ENCODE peak calls at places on chromosomes 5 and 9, in six cellular contexts. One of them, this sample, is unnamed.

GRCh38 chr9:16501726-16502125 is 368.7 kb downstream of the BNC2 start:
- DNase-seq in tibial nerve: no peak
- DNase-seq in breast epithelium: no peak
- DNase-seq in prostate gland: no peak
- DNase-seq in suprapubic skin: no peak
- DNase-seq in H1: no peak
- DNase-seq in this sample: no peak

GRCh38 chr9:111803924-111804323 is 9.2 kb upstream of the SHOC1 start:
- DNase-seq in H1: no peak
- DNase-seq in suprapubic skin: no peak
- DNase-seq in breast epithelium: no peak
- DNase-seq in prostate gland: no peak
- DNase-seq in tibial nerve: no peak
- DNase-seq in this sample: no peak

GRCh38 chr5:81398741-81399140 is 4.8 kb upstream of the ACOT12 start:
- DNase-seq in tibial nerve: no peak
- DNase-seq in breast epithelium: no peak
- DNase-seq in prostate gland: no peak
- DNase-seq in suprapubic skin: no peak
- DNase-seq in H1: no peak
- DNase-seq in this sample: no peak

GRCh38 chr5:6518298-6519057 is 69.8 kb downstream of the UBE2QL1 start:
- DNase-seq in H1: no peak
- DNase-seq in suprapubic skin: no peak
- DNase-seq in breast epithelium: no peak
- DNase-seq in tibial nerve: no peak
- DNase-seq in prostate gland: no peak
- DNase-seq in this sample: no peak

GRCh38 chr9:70412678-70413426 is 1.6 kb downstream of the KLF9 start:
- DNase-seq in breast epithelium: peak; percentile 88
- DNase-seq in suprapubic skin: peak; percentile 95
- DNase-seq in prostate gland: peak; percentile 64
- DNase-seq in H1: peak; percentile 59
- DNase-seq in tibial nerve: peak; percentile 48
- DNase-seq in this sample: peak; percentile 74

GRCh38 chr9:25681270-25681669 is 3.0 kb upstream of the TUSC1 start:
- DNase-seq in suprapubic skin: no peak
- DNase-seq in tibial nerve: no peak
- DNase-seq in breast epithelium: no peak
- DNase-seq in prostate gland: no peak
- DNase-seq in H1: no peak
- DNase-seq in this sample: no peak

GRCh38 chr5:55692509-55692908 is 19.6 kb downstream of the SLC38A9 start:
- DNase-seq in prostate gland: no peak
- DNase-seq in breast epithelium: no peak
- DNase-seq in suprapubic skin: no peak
- DNase-seq in H1: no peak
- DNase-seq in tibial nerve: no peak
- DNase-seq in this sample: no peak

GRCh38 chr5:79864364-79864763 is 126.7 kb downstream of the MTX3 start:
- DNase-seq in H1: peak; percentile 3
- DNase-seq in tibial nerve: no peak
- DNase-seq in suprapubic skin: no peak
- DNase-seq in breast epithelium: no peak
- DNase-seq in prostate gland: no peak
- DNase-seq in this sample: no peak

GRCh38 chr5:107265268-107265667 is 405.5 kb downstream of the EFNA5 start:
- DNase-seq in suprapubic skin: no peak
- DNase-seq in breast epithelium: no peak
- DNase-seq in tibial nerve: no peak
- DNase-seq in H1: no peak
- DNase-seq in prostate gland: no peak
- DNase-seq in this sample: no peak

GRCh38 chr9:71302776-71303175 is 181.4 kb upstream of the TRPM3 start:
- DNase-seq in tibial nerve: no peak
- DNase-seq in H1: no peak
- DNase-seq in breast epithelium: no peak
- DNase-seq in prostate gland: no peak
- DNase-seq in suprapubic skin: no peak
- DNase-seq in this sample: no peak

GRCh38 chr9:20044686-20045085 is 255.8 kb upstream of the SLC24A2 start:
- DNase-seq in suprapubic skin: no peak
- DNase-seq in tibial nerve: no peak
- DNase-seq in H1: no peak
- DNase-seq in prostate gland: no peak
- DNase-seq in breast epithelium: no peak
- DNase-seq in this sample: no peak

GRCh38 chr9:77497322-77498198 is 150.6 kb downstream of the GNA14 start:
- DNase-seq in breast epithelium: no peak
- DNase-seq in suprapubic skin: no peak
- DNase-seq in prostate gland: no peak
- DNase-seq in tibial nerve: no peak
- DNase-seq in H1: no peak
- DNase-seq in this sample: no peak

GRCh38 chr9:78127271-78128225 is 95.9 kb upstream of the GNAQ start:
- DNase-seq in suprapubic skin: no peak
- DNase-seq in prostate gland: no peak
- DNase-seq in tibial nerve: no peak
- DNase-seq in H1: no peak
- DNase-seq in breast epithelium: peak; percentile 65
- DNase-seq in this sample: no peak

GRCh38 chr5:58893551-58893950 is 310.7 kb downstream of the RAB3C start:
- DNase-seq in prostate gland: no peak
- DNase-seq in tibial nerve: no peak
- DNase-seq in suprapubic skin: no peak
- DNase-seq in breast epithelium: no peak
- DNase-seq in H1: no peak
- DNase-seq in this sample: peak; percentile 25

GRCh38 chr9:91773166-91773565 is 176.9 kb downstream of the ROR2 start:
- DNase-seq in breast epithelium: no peak
- DNase-seq in prostate gland: no peak
- DNase-seq in tibial nerve: no peak
- DNase-seq in suprapubic skin: no peak
- DNase-seq in H1: no peak
- DNase-seq in this sample: no peak

GRCh38 chr5:97839338-97840081 is 656.5 kb upstream of the RIOK2 start:
- DNase-seq in breast epithelium: no peak
- DNase-seq in prostate gland: no peak
- DNase-seq in H1: no peak
- DNase-seq in suprapubic skin: no peak
- DNase-seq in tibial nerve: no peak
- DNase-seq in this sample: no peak

GRCh38 chr9:126638571-126639132 is 24.9 kb downstream of the LMX1B start:
- DNase-seq in suprapubic skin: no peak
- DNase-seq in H1: peak; percentile 67
- DNase-seq in prostate gland: no peak
- DNase-seq in breast epithelium: no peak
- DNase-seq in tibial nerve: no peak
- DNase-seq in this sample: no peak

GRCh38 chr9:99389087-99390033 is 167.3 kb downstream of the SEC61B start:
- DNase-seq in prostate gland: no peak
- DNase-seq in H1: no peak
- DNase-seq in tibial nerve: no peak
- DNase-seq in suprapubic skin: no peak
- DNase-seq in breast epithelium: peak; percentile 42
- DNase-seq in this sample: no peak

GRCh38 chr5:120463991-120464626 is at the start of gene PRR16:
- DNase-seq in tibial nerve: no peak
- DNase-seq in suprapubic skin: peak; percentile 67
- DNase-seq in H1: peak; percentile 75
- DNase-seq in prostate gland: peak; percentile 42
- DNase-seq in breast epithelium: no peak
- DNase-seq in this sample: peak; percentile 46

GRCh38 chr9:107809859-107810492 is 320.4 kb upstream of the KLF4 start:
- DNase-seq in tibial nerve: no peak
- DNase-seq in breast epithelium: no peak
- DNase-seq in suprapubic skin: no peak
- DNase-seq in prostate gland: no peak
- DNase-seq in H1: no peak
- DNase-seq in this sample: no peak

GRCh38 chr5:11377896-11378295 is 526.4 kb downstream of the CTNND2 start:
- DNase-seq in breast epithelium: no peak
- DNase-seq in suprapubic skin: no peak
- DNase-seq in H1: no peak
- DNase-seq in prostate gland: no peak
- DNase-seq in tibial nerve: no peak
- DNase-seq in this sample: no peak

GRCh38 chr5:40210705-40211104 is 469.0 kb upstream of the PTGER4 start:
- DNase-seq in tibial nerve: no peak
- DNase-seq in H1: no peak
- DNase-seq in breast epithelium: no peak
- DNase-seq in prostate gland: no peak
- DNase-seq in suprapubic skin: no peak
- DNase-seq in this sample: no peak

DNA sequence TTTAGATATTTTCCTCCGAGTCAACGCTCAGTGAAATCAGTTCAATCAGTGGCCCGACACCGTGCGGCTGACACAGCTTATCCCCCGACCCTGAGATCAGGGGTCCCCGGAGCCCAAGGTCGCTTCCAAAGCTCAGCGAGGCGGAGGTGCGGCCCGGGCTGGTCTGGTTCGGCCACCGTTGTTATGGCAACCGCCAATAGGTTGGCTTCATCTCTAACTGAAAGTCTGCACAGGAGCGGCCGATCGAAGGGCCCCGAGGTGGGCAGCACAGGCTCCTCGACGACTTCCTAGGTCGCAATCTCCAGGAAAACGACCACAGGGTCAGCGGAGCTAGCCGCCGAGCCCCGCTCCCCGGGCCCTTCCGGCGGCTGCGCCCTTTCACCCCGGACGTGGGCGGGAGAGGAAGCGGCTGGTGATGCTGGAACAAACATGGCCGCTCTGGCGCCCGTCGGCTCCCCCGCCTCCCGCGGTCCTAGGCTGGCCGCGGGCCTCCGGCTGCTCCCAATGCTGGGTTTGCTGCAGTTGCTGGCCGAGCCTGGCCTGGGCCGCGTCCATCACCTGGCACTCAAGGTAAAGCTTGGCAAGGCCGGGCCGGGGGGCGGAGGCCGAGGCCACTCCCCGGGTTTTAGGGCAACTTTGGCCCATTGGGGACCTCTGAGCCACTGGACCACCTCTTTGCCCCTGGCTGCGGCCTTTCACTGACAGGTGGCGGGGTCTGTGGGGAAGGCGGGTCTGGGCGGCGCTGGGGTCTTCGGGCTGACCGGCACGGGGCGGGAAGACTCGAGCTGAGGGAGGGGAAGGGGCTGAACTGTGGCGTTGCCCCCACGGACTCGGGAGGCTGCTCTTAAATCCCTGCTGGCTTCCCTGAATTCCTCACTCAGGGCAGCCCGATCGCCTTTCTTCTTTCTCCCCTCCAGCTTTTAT is at the start of gene GPR107:
- DNase-seq in suprapubic skin: peak; percentile 86
- DNase-seq in tibial nerve: peak; percentile 54
- DNase-seq in H1: peak; percentile 88
- DNase-seq in breast epithelium: peak; percentile 70
- DNase-seq in prostate gland: peak; percentile 61
- DNase-seq in this sample: peak; percentile 85
- TF ChIP-seq POLR2A in suprapubic skin: peak; percentile 31
- TF ChIP-seq POLR2A in tibial nerve: peak; percentile 41
- TF ChIP-seq POLR2A in H1: no peak
- TF ChIP-seq POLR2A in breast epithelium: peak; percentile 85
- TF ChIP-seq POLR2A in prostate gland: peak; percentile 69
- TF ChIP-seq POLR2A in this sample: no peak

DNA sequence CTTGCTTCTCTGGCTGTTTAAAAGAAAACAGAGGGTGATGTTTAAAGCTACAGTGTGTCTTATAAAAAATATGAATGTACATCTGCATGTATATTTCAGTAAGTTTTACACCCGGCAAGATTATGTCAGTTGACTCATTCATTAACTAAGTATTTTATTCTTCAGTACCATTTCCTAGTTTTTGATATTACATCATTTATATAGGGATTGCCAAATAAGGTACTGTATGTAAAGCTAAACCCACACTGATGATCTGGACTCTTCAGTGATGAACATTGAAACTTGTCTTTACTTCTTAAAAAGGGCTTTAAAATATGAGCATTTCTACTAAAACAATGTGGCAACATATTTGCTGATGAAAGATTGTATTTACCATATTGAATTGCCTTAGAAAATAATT is 151.8 kb upstream of the TLX3 start:
- DNase-seq in suprapubic skin: no peak
- DNase-seq in breast epithelium: no peak
- DNase-seq in H1: no peak
- DNase-seq in tibial nerve: no peak
- DNase-seq in prostate gland: no peak
- DNase-seq in this sample: no peak
- H3K4me3 ChIP-seq in suprapubic skin: no peak overlapping the region
- H3K4me3 ChIP-seq in breast epithelium: no peak overlapping the region
- H3K4me3 ChIP-seq in H1: no peak overlapping the region
- H3K4me3 ChIP-seq in tibial nerve: no peak overlapping the region
- H3K4me3 ChIP-seq in prostate gland: no peak overlapping the region
- H3K4me3 ChIP-seq in this sample: no peak overlapping the region

GRCh38 chr5:170126626-170127025 is 20.9 kb downstream of the FOXI1 start:
- DNase-seq in breast epithelium: no peak
- DNase-seq in H1: no peak
- DNase-seq in tibial nerve: no peak
- DNase-seq in suprapubic skin: no peak
- DNase-seq in prostate gland: no peak
- DNase-seq in this sample: no peak
- H3K4me1 ChIP-seq in breast epithelium: no peaks in the 10 kb centered on the region
- H3K4me1 ChIP-seq in H1: no peaks in the 10 kb centered on the region
- H3K4me1 ChIP-seq in tibial nerve: no peaks in the 10 kb centered on the region
- H3K4me1 ChIP-seq in suprapubic skin: no peaks in the 10 kb centered on the region
- H3K4me1 ChIP-seq in prostate gland: no peaks in the 10 kb centered on the region
- H3K4me1 ChIP-seq in this sample: no peaks in the 10 kb centered on the region

DNA sequence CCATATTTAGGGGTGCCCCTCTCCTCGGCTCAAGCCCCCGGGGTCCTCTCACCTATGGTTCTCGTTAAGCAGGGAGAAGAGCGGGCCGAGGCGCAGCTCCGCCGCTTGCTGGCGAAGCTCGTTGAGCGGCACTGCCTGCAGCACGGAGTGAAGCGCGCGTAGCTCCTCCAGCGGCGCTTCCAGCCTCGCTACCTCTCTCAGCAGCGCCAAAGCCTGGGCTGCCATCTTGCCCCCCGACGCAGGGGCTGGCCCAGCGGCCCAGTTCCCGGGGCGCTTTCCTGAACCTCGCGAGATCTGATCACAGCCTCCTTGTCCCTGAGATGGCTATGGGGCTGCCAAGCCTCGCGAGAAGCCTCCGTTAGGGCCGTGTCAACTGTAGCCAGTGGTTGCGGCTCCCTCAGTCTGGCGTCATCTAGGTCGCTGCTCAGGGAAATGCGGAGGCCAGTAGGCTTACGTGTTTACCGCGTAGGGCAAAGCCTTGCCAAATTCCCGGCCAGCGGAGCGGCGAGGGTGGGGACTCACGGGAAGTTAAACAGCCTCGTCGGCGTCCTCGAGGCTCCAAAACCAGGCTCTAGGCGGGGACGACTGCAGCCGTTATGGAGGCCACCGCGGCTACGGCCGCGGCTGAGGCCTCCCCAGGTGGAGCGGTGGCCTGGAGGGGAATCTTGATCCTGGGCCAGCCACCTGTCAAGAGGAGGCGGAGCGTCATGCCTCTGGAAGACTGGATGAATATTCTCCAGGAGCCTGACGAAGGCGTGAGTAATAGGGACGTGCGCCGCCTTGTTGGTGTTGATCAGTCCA is at the start of gene PSMD5:
- DNase-seq in tibial nerve: peak; percentile 96
- DNase-seq in H1: peak; percentile 85
- DNase-seq in suprapubic skin: peak; percentile 99
- DNase-seq in breast epithelium: peak; percentile 97
- DNase-seq in prostate gland: peak; percentile 97
- DNase-seq in this sample: peak; percentile 99
- TF ChIP-seq POLR2A in tibial nerve: peak; percentile 72
- TF ChIP-seq POLR2A in H1: peak; percentile 87
- TF ChIP-seq POLR2A in suprapubic skin: peak; percentile 70
- TF ChIP-seq POLR2A in breast epithelium: no peak
- TF ChIP-seq POLR2A in prostate gland: peak; percentile 83
- TF ChIP-seq POLR2A in this sample: peak; percentile 7